ENCODE peak calls at places on chromosomes 11 and 22, in ten cellular contexts. X is astrocyte of the spinal cord; A is progenitor cell of endocrine pancreas; V is prostate gland; P is stimulated activated CD4-positive, alpha-beta T cell treated with anti-CD3 and anti-CD28 coated beads, Interleukin-15, amount 100 ng/mL, for 48 hours; J is ecto neural progenitor cell; F is AG08395; H is stimulated activated CD8-positive, alpha-beta memory T cell treated with anti-CD3 and anti-CD28 coated beads, Interleukin-15, amount 100 ng/mL, for 1 hour; M is NCI-H510A treated with DMSO at 0.1 percent for 48 hours; O is pancreas. G is an unnamed sample.

GRCh38 chr11:116051494-116051893 is 547.3 kb upstream of the CADM1 start:
- DNase-seq in X (no peak), A (no peak), V (no peak), P (no peak), J (no peak), F (no peak), H (no peak), M (no peak), O (no peak), G (no peak)

GRCh38 chr11:118705111-118705741 is 25.8 kb upstream of the TREH start:
- DNase-seq in X (no peak), A (no peak), V (no peak), P (no peak), J (no peak), F (no peak), H (peak), M (no peak), O (no peak), G (no peak)

GRCh38 chr11:129248618-129249017 is 56.5 kb upstream of the ARHGAP32 start:
- DNase-seq in X (peak), A (no peak), V (no peak), P (no peak), J (no peak), F (peak), H (no peak), M (no peak), O (no peak), G (no peak)

GRCh38 chr11:46055371-46055770 is 65.9 kb downstream of the PHF21A start:
- DNase-seq in X (peak), A (no peak), V (no peak), P (no peak), J (no peak), F (peak), H (no peak), M (no peak), O (no peak), G (no peak)

GRCh38 chr11:96012086-96012824 is 88.3 kb upstream of the MTMR2 start:
- DNase-seq in X (peak), A (no peak), V (peak), P (peak), J (no peak), F (peak), H (no peak), M (no peak), O (no peak), G (peak)

GRCh38 chr22:32005453-32005852 is 37.6 kb upstream of the SLC5A1 start:
- DNase-seq in X (peak), A (no peak), V (no peak), P (no peak), J (no peak), F (peak), H (no peak), M (no peak), O (no peak), G (no peak)

GRCh38 chr11:129167315-129167714 is 24.8 kb downstream of the ARHGAP32 start:
- DNase-seq in X (no peak), A (no peak), V (no peak), P (no peak), J (no peak), F (no peak), H (no peak), M (no peak), O (no peak), G (no peak)

GRCh38 chr11:74926304-74927030 is 22.4 kb downstream of the XRRA1 start:
- DNase-seq in X (peak), A (no peak), V (no peak), P (no peak), J (no peak), F (peak), H (no peak), M (no peak), O (no peak), G (no peak)

GRCh38 chr11:102295045-102295444 is 22.2 kb upstream of the BIRC3 start:
- DNase-seq in X (no peak), A (no peak), V (no peak), P (no peak), J (no peak), F (no peak), H (no peak), M (no peak), O (no peak), G (no peak)